ENCODE peak calls at places on chromosomes 7 and 10, in eight cellular contexts. O is neuronal stem cell, I is endodermal cell, H is H1, W is mesendoderm, T is PC-3, Q is IMR-90, F is kidney. J is an unnamed sample.

GRCh38 chr10:114697061-114697598 is 39.1 kb upstream of the ABLIM1 start:
- DNase-seq in O (no peak), I (no peak), T (peak), F (peak), H (no peak), W (no peak), Q (peak), J (no peak)

GRCh38 chr10:126247454-126247975 is 140.8 kb downstream of the ADAM12 start:
- DNase-seq in T (peak), I (no peak), F (peak), H (peak), O (no peak), Q (peak), W (peak), J (no peak)

GRCh38 chr10:62374862-62375710 is 917 bp downstream of the ZNF365 start:
- DNase-seq in F (no peak), O (no peak), T (peak), W (peak), I (no peak), Q (peak), H (no peak), J (no peak)

GRCh38 chr7:129368389-129368986 is 65.7 kb upstream of the STRIP2 start:
- DNase-seq in F (no peak), W (no peak), I (peak), Q (no peak), T (no peak), O (no peak), H (no peak), J (no peak)

GRCh38 chr10:46530249-46531186 is 25.9 kb downstream of the GPRIN2 start:
- DNase-seq in W (peak), F (peak), T (no peak), H (no peak), O (no peak), I (no peak), Q (peak), J (no peak)

GRCh38 chr10:54961040-54961439 is 160.0 kb upstream of the PCDH15 start:
- DNase-seq in W (no peak), T (no peak), O (no peak), H (no peak), I (no peak), Q (no peak), F (no peak), J (no peak)

GRCh38 chr10:66783296-66783695 is 142.5 kb upstream of the LRRTM3 start:
- DNase-seq in W (no peak), H (no peak), T (peak), I (no peak), Q (peak), F (no peak), O (no peak), J (no peak)

GRCh38 chr7:137146012-137146455 is 197.5 kb downstream of the PTN start:
- DNase-seq in T (peak), O (no peak), F (no peak), H (no peak), W (no peak), Q (peak), I (no peak), J (no peak)

GRCh38 chr10:133520193-133520738 is 6.9 kb upstream of the CYP2E1 start:
- DNase-seq in T (peak), O (no peak), W (no peak), H (no peak), F (peak), Q (peak), I (peak), J (no peak)

GRCh38 chr10:66049335-66049734 is 876.5 kb upstream of the LRRTM3 start:
- DNase-seq in O (no peak), W (no peak), I (no peak), T (no peak), F (no peak), Q (no peak), H (no peak), J (no peak)

GRCh38 chr7:70316745-70317144 is 718.5 kb downstream of the AUTS2 start:
- DNase-seq in F (no peak), W (no peak), H (no peak), O (no peak), I (no peak), T (no peak), Q (no peak), J (no peak)

GRCh38 chr7:131076032-131076431 is 251.6 kb upstream of the MKLN1 start:
- DNase-seq in O (no peak), I (no peak), F (no peak), T (peak), Q (peak), W (no peak), H (no peak), J (no peak)

GRCh38 chr7:141572175-141572574 is 21.0 kb downstream of the AGK start:
- DNase-seq in H (no peak), T (no peak), I (no peak), W (no peak), F (no peak), Q (no peak), O (no peak), J (no peak)

GRCh38 chr7:49773939-49774458 is 561 bp downstream of the VWC2 start:
- DNase-seq in H (no peak), I (no peak), F (no peak), W (no peak), T (no peak), O (no peak), Q (no peak), J (no peak)

GRCh38 chr10:100743626-100744135 is 1.7 kb upstream of the PAX2 start:
- DNase-seq in Q (peak), T (peak), W (peak), H (no peak), I (peak), F (peak), O (no peak), J (peak)

GRCh38 chr7:142883145-142883544 is 2.4 kb downstream of the TRPV6 start:
- DNase-seq in F (no peak), Q (no peak), W (no peak), O (no peak), H (no peak), T (no peak), I (peak), J (no peak)

GRCh38 chr10:5692476-5693358 is 8.1 kb downstream of the TASOR2 start:
- DNase-seq in O (peak), I (peak), F (peak), Q (peak), H (peak), T (no peak), W (peak), J (no peak)

GRCh38 chr7:13278020-13278419 is 590.6 kb downstream of the ARL4A start:
- DNase-seq in Q (no peak), T (no peak), W (no peak), I (no peak), H (no peak), F (no peak), O (no peak), J (no peak)

GRCh38 chr7:101308245-101309085 is 13.1 kb downstream of the IFT22 start:
- DNase-seq in O (peak), Q (no peak), W (peak), H (no peak), F (peak), T (peak), I (peak), J (no peak)

GRCh38 chr10:124831116-124831515 is 29.5 kb downstream of the ABRAXAS2 start:
- DNase-seq in I (no peak), O (no peak), T (no peak), W (no peak), H (no peak), F (no peak), Q (no peak), J (no peak)

GRCh38 chr10:106392781-106393180 is 771.7 kb downstream of the SORCS1 start:
- DNase-seq in W (no peak), O (no peak), F (no peak), H (no peak), Q (no peak), T (no peak), I (peak), J (no peak)

GRCh38 chr7:102268635-102269034 is 18.0 kb upstream of the SH2B2 start:
- DNase-seq in W (no peak), O (no peak), I (no peak), Q (no peak), H (no peak), T (no peak), F (no peak), J (no peak)

GRCh38 chr7:158572000-158572828 is 15.4 kb downstream of the PTPRN2 start:
- DNase-seq in W (peak), Q (no peak), O (no peak), H (no peak), I (peak), T (no peak), F (no peak), J (no peak)

GRCh38 chr10:49325916-49326783 is 27.2 kb downstream of the C10orf71 start:
- DNase-seq in F (no peak), T (no peak), W (no peak), Q (no peak), O (no peak), H (no peak), I (no peak), J (no peak)

GRCh38 chr7:131194070-131194865 is 133.4 kb upstream of the MKLN1 start:
- DNase-seq in W (no peak), F (no peak), I (no peak), T (peak), Q (no peak), O (no peak), H (no peak), J (no peak)

GRCh38 chr10:129174167-129175014 is 292.6 kb upstream of the MGMT start:
- DNase-seq in I (no peak), F (no peak), T (no peak), O (no peak), H (no peak), Q (no peak), W (no peak), J (no peak)

GRCh38 chr10:32388258-32389027 is 41.5 kb upstream of the EPC1 start:
- DNase-seq in O (no peak), T (no peak), H (no peak), W (no peak), F (no peak), I (no peak), Q (no peak), J (no peak)

GRCh38 chr10:48215148-48215982 is 59.1 kb downstream of the FRMPD2 start:
- DNase-seq in T (peak), Q (peak), W (peak), I (peak), H (peak), O (peak), F (no peak), J (no peak)

GRCh38 chr7:118280319-118281012 is 56.0 kb downstream of the ANKRD7 start:
- DNase-seq in W (no peak), F (no peak), H (no peak), T (no peak), I (no peak), Q (no peak), O (no peak), J (no peak)

GRCh38 chr10:125057158-125058001 is 103.0 kb downstream of the CTBP2 start:
- DNase-seq in W (peak), H (no peak), T (no peak), Q (peak), O (peak), I (no peak), F (peak), J (no peak)

GRCh38 chr7:66894463-66895080 is 26.5 kb upstream of the TMEM248 start:
- DNase-seq in H (peak), Q (peak), W (peak), O (peak), F (no peak), T (no peak), I (peak), J (no peak)

GRCh38 chr10:37379991-37380390 is 254.6 kb downstream of the ANKRD30A start:
- DNase-seq in I (no peak), W (no peak), F (no peak), T (peak), O (no peak), H (no peak), Q (no peak), J (no peak)

GRCh38 chr7:38660427-38661099 is 29.4 kb upstream of the AMPH start:
- DNase-seq in W (peak), F (no peak), T (peak), I (peak), H (no peak), O (peak), Q (peak), J (no peak)

GRCh38 chr7:99897688-99898357 is 21.0 kb upstream of the OR2AE1 start:
- DNase-seq in T (no peak), W (no peak), I (no peak), F (no peak), H (no peak), Q (no peak), O (no peak), J (no peak)

GRCh38 chr10:91300011-91300575 is 79.6 kb downstream of the PCGF5 start:
- DNase-seq in Q (no peak), F (no peak), I (no peak), T (peak), O (no peak), W (peak), H (no peak), J (no peak)

DNA sequence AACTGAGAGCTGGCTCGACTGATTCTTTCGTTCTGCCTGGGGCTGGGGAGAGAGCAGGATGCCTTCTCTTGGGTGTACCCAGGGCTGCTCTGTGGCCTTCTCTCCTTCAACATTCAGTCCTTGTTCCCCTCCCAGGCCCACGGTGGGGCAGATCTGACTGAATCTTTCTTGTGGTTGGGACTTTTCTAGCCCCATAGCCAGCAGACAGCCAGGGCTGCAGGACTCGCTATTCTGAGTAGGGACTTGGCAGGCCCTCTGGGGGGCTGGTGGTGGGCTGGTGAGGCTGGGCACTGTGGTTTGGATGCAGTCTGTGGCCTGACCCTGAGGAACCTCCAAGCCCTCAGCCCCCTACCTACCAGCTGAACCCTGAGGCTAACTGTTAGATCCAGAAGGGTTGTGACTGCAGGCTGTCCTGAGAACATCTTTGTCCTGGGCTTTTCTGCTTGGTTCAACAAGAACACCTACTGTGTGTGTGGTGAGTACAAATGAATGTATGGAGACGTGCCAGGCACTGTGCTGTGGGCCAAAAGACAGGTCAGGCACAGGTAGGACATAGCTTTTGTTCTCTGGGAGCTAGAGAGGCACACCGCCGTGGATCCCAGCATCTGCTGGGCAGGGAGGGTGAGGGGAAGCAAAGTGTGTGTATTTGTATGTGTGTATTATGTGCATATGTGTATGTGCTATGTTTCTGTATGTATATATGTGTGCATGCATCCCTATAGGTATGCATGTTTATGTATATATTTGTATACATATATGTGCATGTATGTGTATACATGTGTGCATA is 2.1 kb upstream of the PALD1 start:
- DNase-seq in T (no peak), O (no peak), I (no peak), F (no peak), Q (no peak), W (no peak), H (no peak), J (no peak)
- H3K9ac ChIP-seq in T (no peak), O (peak), I (no peak), F (no peak), Q (no peak), W (no peak), H (no peak), J (no peak)

GRCh38 chr7:27198871-27199801 is 755 bp downstream of the HOXA13 start:
- DNase-seq in T (peak), F (peak), I (peak), O (no peak), Q (no peak), W (peak), H (no peak), J (no peak)

GRCh38 chr7:27199820-27200760 is at the start of gene HOXA13:
- DNase-seq in O (peak), T (peak), F (peak), H (no peak), Q (no peak), W (no peak), I (peak), J (no peak)

GRCh38 chr7:27202018-27202740 is 2.3 kb upstream of the HOXA13 start:
- DNase-seq in F (no peak), Q (no peak), I (peak), T (peak), O (no peak), W (no peak), H (no peak), J (no peak)

GRCh38 chr7:27201231-27202017 is 1.5 kb upstream of the HOXA13 start:
- DNase-seq in W (no peak), Q (no peak), I (peak), T (peak), H (no peak), O (no peak), F (no peak), J (no peak)

GRCh38 chr7:27200761-27201230 is 905 bp upstream of the HOXA13 start:
- DNase-seq in O (no peak), Q (no peak), W (no peak), H (no peak), I (peak), T (peak), F (no peak), J (no peak)
- H3K4me3 ChIP-seq in O (no peak), Q (no peak), W (no peak), H (no peak), I (no peak), T (peak), F (no peak), J (peak)

GRCh38 chr10:29691564-29692064 is 56.8 kb upstream of the SVIL start:
- DNase-seq in Q (peak), F (no peak), O (no peak), T (peak), I (no peak), W (peak), H (no peak), J (no peak)
- H3K9ac ChIP-seq in Q (no peak), F (no peak), O (no peak), T (no peak), I (no peak), W (no peak), H (no peak), J (no peak)

GRCh38 chr10:86393401-86393800 is 26.8 kb upstream of the GRID1 start:
- DNase-seq in Q (no peak), F (no peak), T (no peak), W (no peak), I (no peak), O (no peak), H (no peak), J (no peak)
- H3K4me3 ChIP-seq in Q (no peak), F (no peak), T (no peak), W (no peak), I (no peak), O (no peak), H (no peak), J (no peak)

DNA sequence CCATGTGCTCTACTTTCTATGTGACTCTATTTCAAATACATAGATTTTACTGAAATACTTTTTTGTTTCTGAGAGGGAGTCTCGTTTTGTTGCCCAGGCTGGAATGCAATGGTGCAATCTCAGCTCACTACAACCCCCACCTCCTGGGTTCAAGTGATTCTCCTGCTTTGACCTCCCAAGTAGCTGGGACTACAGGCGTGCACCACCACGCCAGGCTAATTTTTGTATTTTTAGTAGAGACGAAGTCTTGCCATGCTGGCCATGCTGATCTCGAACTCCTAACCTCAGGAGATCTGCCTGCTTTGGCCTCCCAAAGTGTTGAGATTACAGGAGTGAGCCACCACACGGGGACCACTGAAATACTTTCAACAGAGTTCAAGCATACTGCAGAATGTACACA is 3.5 kb downstream of the IDI1 start:
- DNase-seq in Q (no peak), H (no peak), T (no peak), F (no peak), O (no peak), I (no peak), W (no peak), J (no peak)
- H3K9ac ChIP-seq in Q (no peak), H (no peak), T (no peak), F (no peak), O (no peak), I (no peak), W (no peak), J (no peak)

GRCh38 chr7:1210979-1211608 is 21.6 kb upstream of the UNCX start:
- DNase-seq in I (no peak), Q (no peak), T (no peak), O (no peak), W (no peak), H (no peak), F (peak), J (no peak)
- H3K4me3 ChIP-seq in I (no peak), Q (no peak), T (peak), O (no peak), W (no peak), H (no peak), F (no peak), J (peak)

J was measured in SK-N-MC.